ENCODE peak calls at places on chromosome 19, in four cellular contexts. F is WTC11, L is GM12878, Z is HepG2. N is an unnamed sample.

GRCh38 chr19:16581971-16582343 is 9.7 kb upstream of the SLC35E1 start:
- DNase-seq in F (no peak), L (no peak), Z (no peak), N (no peak)

GRCh38 chr19:2059422-2060201 is 8.6 kb upstream of the MKNK2 start:
- DNase-seq in F (no peak), L (no peak), Z (peak), N (no peak)

GRCh38 chr19:49918089-49918488 is 10.9 kb upstream of the ATF5 start:
- DNase-seq in F (no peak), L (no peak), Z (no peak), N (no peak)

GRCh38 chr19:20256606-20257005 is 89.6 kb downstream of the ZNF486 start:
- DNase-seq in F (no peak), L (no peak), Z (no peak), N (no peak)

GRCh38 chr19:33518541-33518940 is 3.0 kb downstream of the PEPD start:
- DNase-seq in F (no peak), L (no peak), Z (no peak), N (no peak)

GRCh38 chr19:42042455-42043170 is 27.4 kb downstream of the GRIK5 start:
- DNase-seq in F (no peak), L (no peak), Z (no peak), N (no peak)

GRCh38 chr19:16372065-16372915 is 47.7 kb downstream of the KLF2 start:
- DNase-seq in F (no peak), L (no peak), Z (no peak), N (no peak)

GRCh38 chr19:54532528-54532927 is 29.9 kb downstream of the LAIR2 start:
- DNase-seq in F (no peak), L (peak), Z (no peak), N (no peak)

GRCh38 chr19:32308436-32309077 is 36.9 kb upstream of the ZNF507 start:
- DNase-seq in F (no peak), L (no peak), Z (no peak), N (no peak)

GRCh38 chr19:17752865-17753639 is 1.8 kb downstream of the FCHO1 start:
- DNase-seq in F (no peak), L (no peak), Z (no peak), N (no peak)

GRCh38 chr19:17755533-17755885 is 4.2 kb downstream of the FCHO1 start:
- DNase-seq in F (no peak), L (no peak), Z (no peak), N (no peak)

GRCh38 chr19:17751912-17752273 is 616 bp downstream of the FCHO1 start:
- DNase-seq in F (no peak), L (peak), Z (no peak), N (no peak)

GRCh38 chr19:17754634-17755532 is 3.6 kb downstream of the FCHO1 start:
- DNase-seq in F (no peak), L (peak), Z (no peak), N (no peak)

GRCh38 chr19:17753976-17754375 is 2.7 kb downstream of the FCHO1 start:
- DNase-seq in F (peak), L (no peak), Z (no peak), N (no peak)
- TF ChIP-seq MAX in F (no peak), L (no peak), Z (no peak), N (no peak)

DNA sequence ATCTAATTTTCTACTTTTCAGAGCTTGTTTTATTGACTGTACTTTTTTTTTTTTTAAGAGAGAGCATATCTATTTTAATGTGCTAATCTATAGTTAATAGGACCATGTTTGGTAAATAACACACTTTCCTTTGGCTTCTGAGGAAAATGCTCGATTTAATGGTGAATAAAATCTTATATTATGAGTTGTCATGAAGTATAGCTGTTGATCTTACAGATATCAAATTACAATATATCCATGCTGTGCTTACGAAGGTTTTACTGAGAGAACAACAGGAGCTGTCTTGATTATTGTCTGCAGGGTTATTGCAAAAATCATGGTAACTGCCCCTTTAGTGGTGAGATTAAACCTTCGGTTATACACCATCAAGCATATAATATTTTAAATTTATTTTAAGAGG is 29.6 kb downstream of the URI1 start:
- DNase-seq in F (no peak), L (no peak), Z (no peak), N (no peak)
- TF ChIP-seq NR2C2 in F (no peak), L (no peak), Z (no peak), N (no peak)

DNA sequence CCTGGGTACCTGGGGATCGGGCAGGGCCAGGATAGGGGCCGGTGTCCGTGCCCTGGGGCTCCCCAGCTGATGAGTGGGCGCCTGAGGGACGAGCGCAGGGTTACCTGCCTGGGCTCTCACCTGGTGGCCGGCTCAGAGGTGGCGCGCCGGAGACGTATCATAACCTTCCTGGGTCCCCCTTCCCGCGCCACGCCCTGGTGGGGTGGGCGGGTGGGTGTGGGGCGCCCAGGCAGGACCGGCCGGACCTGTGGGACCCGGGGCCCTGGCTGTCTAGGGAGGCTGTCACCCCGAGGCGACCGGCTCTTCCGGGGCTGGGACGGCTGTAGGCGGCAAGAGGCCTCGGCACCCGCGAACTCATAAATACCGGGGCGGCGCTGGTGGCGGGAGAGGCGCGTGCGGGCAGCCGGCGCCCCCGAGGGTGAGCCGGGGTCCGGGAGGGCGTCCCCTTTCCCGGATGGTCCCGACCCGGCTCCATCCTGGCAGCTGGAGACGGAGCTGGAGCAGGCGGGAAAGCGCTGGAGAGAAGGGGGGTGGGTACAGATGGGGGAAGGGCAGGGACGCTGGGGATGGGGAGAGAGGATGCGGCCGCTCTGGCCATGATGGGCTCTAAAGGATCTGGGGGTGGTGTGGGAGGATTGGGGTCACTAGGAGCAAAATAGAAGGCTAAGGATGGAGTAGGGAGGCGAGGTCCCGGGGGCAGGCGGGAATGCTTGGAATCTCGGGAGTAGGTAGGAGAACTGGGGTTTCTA is at the start of gene ACP7:
- DNase-seq in F (peak), L (no peak), Z (no peak), N (no peak)
- TF ChIP-seq MAX in F (no peak), L (no peak), Z (no peak), N (no peak)

GRCh38 chr19:38496116-38496515 is 62.6 kb downstream of the RYR1 start:
- DNase-seq in F (no peak), L (no peak), Z (no peak), N (no peak)
- TF ChIP-seq NR2C2 in F (no peak), L (no peak), Z (no peak), N (no peak)